ENCODE peak calls at places on chromosomes 2 and 18, in ten cellular contexts. W is activated T-cell treated with anti-CD3 and anti-CD28 coated beads for 1 hour; V is myocyte; A is OCI-M1; T is cardiac muscle cell; M is T follicular helper cell; Y is cardiac septum; G is smooth muscle cell of the brain vasculature; L is stimulated activated CD8-positive, alpha-beta memory T cell treated with anti-CD3 and anti-CD28 coated beads, Interleukin-15, amount 100 ng/mL, for 24 hours; Z is COR-L47. E is an unnamed sample.

GRCh38 chr18:12236141-12236540 is 18.0 kb upstream of the CIDEA start:
- DNase-seq in W (no peak), V (no peak), A (no peak), T (no peak), M (no peak), Y (no peak), G (no peak), L (no peak), Z (no peak), E (no peak)

GRCh38 chr2:27085670-27086089 is 892 bp upstream of the KHK start:
- DNase-seq in W (no peak), V (peak), A (peak), T (peak), M (no peak), Y (peak), G (no peak), L (no peak), Z (peak), E (peak)

GRCh38 chr2:64779117-64779690 is 125.5 kb upstream of the SERTAD2 start:
- DNase-seq in W (no peak), V (peak), A (no peak), T (peak), M (no peak), Y (no peak), G (no peak), L (no peak), Z (no peak), E (no peak)

GRCh38 chr18:2083691-2084090 is 487.6 kb downstream of the METTL4 start:
- DNase-seq in W (no peak), V (peak), A (peak), T (peak), M (no peak), Y (no peak), G (no peak), L (no peak), Z (peak), E (no peak)

GRCh38 chr18:79574938-79575525 is 104.6 kb upstream of the CTDP1 start:
- DNase-seq in W (no peak), V (no peak), A (no peak), T (no peak), M (no peak), Y (peak), G (no peak), L (no peak), Z (no peak), E (peak)

GRCh38 chr2:53715568-53715967 is 52.0 kb upstream of the CHAC2 start:
- DNase-seq in W (no peak), V (peak), A (peak), T (no peak), M (no peak), Y (no peak), G (no peak), L (no peak), Z (peak), E (no peak)

GRCh38 chr18:34707670-34708069 is 2.4 kb upstream of the DTNA start:
- DNase-seq in W (no peak), V (peak), A (no peak), T (peak), M (no peak), Y (no peak), G (peak), L (no peak), Z (peak), E (no peak)

GRCh38 chr2:43340066-43340465 is 113.7 kb upstream of the ZFP36L2 start:
- DNase-seq in W (no peak), V (no peak), A (no peak), T (no peak), M (no peak), Y (no peak), G (no peak), L (no peak), Z (no peak), E (no peak)

GRCh38 chr2:233772583-233772982 is 5.5 kb upstream of the MROH2A start:
- DNase-seq in W (no peak), V (no peak), A (no peak), T (no peak), M (no peak), Y (no peak), G (no peak), L (no peak), Z (no peak), E (no peak)

GRCh38 chr2:46652514-46653170 is 173.3 kb downstream of the TMEM247 start:
- DNase-seq in W (no peak), V (no peak), A (no peak), T (no peak), M (no peak), Y (no peak), G (no peak), L (no peak), Z (no peak), E (no peak)

GRCh38 chr18:23301971-23302370 is 151.1 kb upstream of the RIOK3 start:
- DNase-seq in W (no peak), V (peak), A (no peak), T (no peak), M (no peak), Y (no peak), G (no peak), L (no peak), Z (peak), E (no peak)

GRCh38 chr2:179790235-179790895 is 71.0 kb downstream of the ZNF385B start:
- DNase-seq in W (no peak), V (peak), A (no peak), T (no peak), M (no peak), Y (no peak), G (no peak), L (no peak), Z (no peak), E (no peak)

GRCh38 chr18:5868218-5868904 is 27.0 kb downstream of the TMEM200C start:
- DNase-seq in W (no peak), V (peak), A (peak), T (peak), M (no peak), Y (no peak), G (peak), L (no peak), Z (peak), E (no peak)

GRCh38 chr2:8692783-8693768 is 11.2 kb downstream of the ID2 start:
- DNase-seq in W (no peak), V (peak), A (peak), T (peak), M (no peak), Y (no peak), G (no peak), L (no peak), Z (no peak), E (no peak)

GRCh38 chr2:53108246-53108645 is 659.4 kb upstream of the CHAC2 start:
- DNase-seq in W (no peak), V (no peak), A (no peak), T (no peak), M (no peak), Y (no peak), G (no peak), L (no peak), Z (no peak), E (no peak)

GRCh38 chr2:240981871-240982800 is 16.3 kb upstream of the SNED1 start:
- DNase-seq in W (no peak), V (no peak), A (no peak), T (no peak), M (no peak), Y (peak), G (no peak), L (no peak), Z (no peak), E (no peak)

GRCh38 chr2:135299656-135300244 is 231.3 kb downstream of the ZRANB3 start:
- DNase-seq in W (no peak), V (no peak), A (peak), T (no peak), M (no peak), Y (no peak), G (no peak), L (no peak), Z (no peak), E (no peak)

GRCh38 chr2:222982909-222983265 is 69.1 kb upstream of the KCNE4 start:
- DNase-seq in W (no peak), V (no peak), A (no peak), T (no peak), M (no peak), Y (no peak), G (no peak), L (no peak), Z (no peak), E (no peak)

GRCh38 chr2:192016265-192016664 is 169.4 kb upstream of the CAVIN2 start:
- DNase-seq in W (no peak), V (peak), A (no peak), T (no peak), M (no peak), Y (no peak), G (no peak), L (no peak), Z (no peak), E (no peak)

GRCh38 chr2:221135699-221136098 is 436.4 kb downstream of the EPHA4 start:
- DNase-seq in W (no peak), V (no peak), A (no peak), T (peak), M (no peak), Y (no peak), G (no peak), L (no peak), Z (no peak), E (no peak)

GRCh38 chr2:170819941-170820646 is 3.4 kb downstream of the GAD1 start:
- DNase-seq in W (no peak), V (no peak), A (no peak), T (no peak), M (no peak), Y (no peak), G (no peak), L (no peak), Z (no peak), E (no peak)

GRCh38 chr2:16537347-16537746 is 128.3 kb downstream of the CYRIA start:
- DNase-seq in W (no peak), V (no peak), A (no peak), T (no peak), M (no peak), Y (no peak), G (no peak), L (no peak), Z (no peak), E (no peak)

GRCh38 chr2:206240335-206240734 is 34.1 kb upstream of the ZDBF2 start:
- DNase-seq in W (no peak), V (no peak), A (no peak), T (no peak), M (no peak), Y (peak), G (no peak), L (no peak), Z (no peak), E (no peak)

GRCh38 chr2:20999906-21000645 is 43.8 kb downstream of the APOB start:
- DNase-seq in W (no peak), V (no peak), A (no peak), T (no peak), M (no peak), Y (no peak), G (no peak), L (no peak), Z (no peak), E (no peak)

GRCh38 chr2:86035883-86036789 is 69.5 kb downstream of the POLR1A start:
- DNase-seq in W (no peak), V (peak), A (no peak), T (no peak), M (peak), Y (peak), G (peak), L (peak), Z (peak), E (peak)

GRCh38 chr2:36376992-36377738 is 21.6 kb downstream of the CRIM1 start:
- DNase-seq in W (no peak), V (no peak), A (no peak), T (peak), M (no peak), Y (no peak), G (no peak), L (no peak), Z (no peak), E (peak)

E was measured in upper lobe of right lung.